ENCODE peak calls at places on chromosome 3, in seven cellular contexts. V is stomach, X is IMR-90, O is WERI-Rb-1, E is A549, I is neuronal stem cell, N is HCT116. W is an unnamed sample.
A peak's percentile ranks its signal among the peaks of the same experiment; 100 is the strongest.

GRCh38 chr3:107430214-107431047 is 53.2 kb downstream of the CCDC54 start:
- DNase-seq in N (no peak), O (no peak), I (peak; percentile 21), V (no peak), E (peak; percentile 25), X (peak; percentile 19), W (no peak)

GRCh38 chr3:108380128-108380795 is 83.9 kb downstream of the HHLA2 start:
- DNase-seq in V (no peak), I (no peak), E (no peak), O (no peak), N (no peak), X (no peak), W (no peak)

GRCh38 chr3:158770254-158771017 is 31.4 kb upstream of the MFSD1 start:
- DNase-seq in X (peak; percentile 93), I (no peak), E (peak; percentile 23), N (no peak), V (no peak), O (no peak), W (no peak)

GRCh38 chr3:166510382-166510781 is 673.2 kb upstream of the BCHE start:
- DNase-seq in X (no peak), O (peak; percentile 60), E (no peak), I (peak; percentile 9), V (no peak), N (no peak), W (no peak)

GRCh38 chr3:12507871-12508281 is 23.6 kb downstream of the TSEN2 start:
- DNase-seq in I (no peak), O (no peak), X (peak; percentile 73), E (no peak), N (no peak), V (no peak), W (no peak)

GRCh38 chr3:48919215-48920138 is 835 bp downstream of the ARIH2 start:
- DNase-seq in I (no peak), N (peak; percentile 48), V (peak; percentile 28), O (peak; percentile 23), E (peak; percentile 56), X (peak; percentile 50), W (no peak)

GRCh38 chr3:22713936-22714335 is 489.2 kb upstream of the UBE2E2 start:
- DNase-seq in N (no peak), X (peak; percentile 4), O (no peak), E (peak; percentile 64), V (no peak), I (no peak), W (no peak)

GRCh38 chr3:183698760-183699159 is 1.2 kb downstream of the YEATS2 start:
- DNase-seq in I (no peak), X (peak; percentile 33), N (no peak), O (no peak), E (no peak), V (no peak), W (no peak)

GRCh38 chr3:159451067-159451466 is 537.6 kb upstream of the IL12A start:
- DNase-seq in O (no peak), V (no peak), E (no peak), X (no peak), N (no peak), I (no peak), W (no peak)

GRCh38 chr3:196120291-196120951 is 38.5 kb upstream of the TFRC start:
- DNase-seq in V (no peak), O (no peak), I (no peak), X (no peak), N (no peak), E (no peak), W (no peak)

GRCh38 chr3:122678496-122678895 is 2.1 kb upstream of the PARP14 start:
- DNase-seq in O (no peak), V (no peak), E (no peak), X (no peak), I (no peak), N (no peak), W (no peak)
- H3K27ac ChIP-seq in O (no peak overlapping the region), V (no peak overlapping the region), E (no peak overlapping the region), X (no peak overlapping the region), I (no peak overlapping the region), N (no peak overlapping the region), W (peak overlapping the region; percentile 46)

DNA sequence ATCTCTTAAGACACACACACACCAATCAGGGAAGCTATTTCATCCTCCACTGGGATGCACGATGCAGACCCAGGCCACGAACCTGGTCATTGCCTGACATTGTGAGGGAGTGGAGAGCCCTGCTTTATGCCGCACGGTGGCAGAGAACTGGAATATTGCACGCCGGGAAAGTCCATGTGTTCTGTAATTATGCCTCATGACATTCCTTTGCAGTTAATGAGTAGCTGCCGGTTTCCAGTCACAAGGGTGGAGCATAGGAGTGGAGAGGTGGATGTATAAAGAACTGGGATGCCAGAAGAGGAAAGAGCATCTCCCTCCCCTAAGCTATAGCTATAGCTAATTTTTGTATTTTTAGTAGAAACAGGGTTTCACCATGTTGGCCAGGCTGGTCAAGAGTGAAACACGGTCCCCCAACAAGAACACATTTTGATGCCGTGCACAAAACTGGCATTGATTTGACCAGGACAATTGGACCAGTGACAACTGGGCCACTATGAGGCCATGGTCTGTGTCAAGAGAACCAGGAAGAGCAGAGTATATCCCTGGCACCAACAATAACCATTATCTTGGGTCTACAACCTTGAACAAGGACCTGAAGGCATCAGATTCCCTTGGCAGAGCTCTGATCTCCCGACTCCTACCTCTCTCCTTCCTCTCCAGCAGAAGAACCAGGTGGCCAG is 51.4 kb downstream of the SH3BP5 start:
- DNase-seq in N (no peak), V (no peak), E (no peak), O (no peak), X (no peak), I (no peak), W (no peak)
- H3K27ac ChIP-seq in N (no peak overlapping the region), V (no peak overlapping the region), E (no peak overlapping the region), O (no peak overlapping the region), X (no peak overlapping the region), I (no peak overlapping the region), W (no peak overlapping the region)

GRCh38 chr3:144127700-144128099 is 156.1 kb downstream of the DIPK2A start:
- DNase-seq in I (no peak), X (no peak), N (no peak), V (no peak), O (no peak), E (no peak), W (no peak)
- H3K27ac ChIP-seq in I (no peak overlapping the region), X (no peak overlapping the region), N (no peak overlapping the region), V (no peak overlapping the region), O (peak overlapping the region; percentile 71), E (no peak overlapping the region), W (no peak overlapping the region)

DNA sequence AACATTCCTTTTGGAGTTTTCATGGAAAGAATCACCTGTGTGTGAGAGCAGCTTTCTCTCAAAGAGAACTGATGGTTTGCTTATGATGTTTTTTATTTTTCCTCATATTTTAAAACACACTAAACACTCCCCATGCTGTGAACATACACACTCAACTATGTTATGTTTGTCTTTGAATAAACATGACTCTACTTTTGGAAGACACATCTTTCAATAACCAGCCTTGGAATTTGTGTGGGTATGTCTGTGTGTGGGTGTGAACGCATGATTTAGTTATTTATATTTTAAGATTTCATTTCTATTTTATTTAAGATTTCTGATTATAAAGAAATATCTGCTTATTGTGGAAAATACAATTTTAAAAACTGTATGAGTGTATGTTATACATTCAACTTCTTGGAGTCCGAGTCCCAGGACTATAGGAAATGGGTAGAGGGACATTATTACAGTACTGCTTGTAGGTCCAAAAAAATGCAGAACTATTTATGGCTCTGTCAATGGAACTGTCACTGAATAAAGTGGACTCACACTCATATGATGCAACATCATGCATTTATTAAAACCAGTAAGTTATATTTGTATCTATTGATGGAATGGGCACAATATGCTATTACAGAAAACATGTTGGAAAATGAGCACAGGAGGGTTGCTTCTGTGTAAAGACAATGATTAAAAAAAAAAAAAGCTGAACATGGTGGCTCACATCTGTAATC is 43.5 kb downstream of the PDZRN3 start:
- DNase-seq in I (no peak), X (peak; percentile 72), E (no peak), V (no peak), N (no peak), O (no peak), W (no peak)
- H3K27ac ChIP-seq in I (no peak overlapping the region), X (no peak overlapping the region), E (no peak overlapping the region), V (no peak overlapping the region), N (no peak overlapping the region), O (no peak overlapping the region), W (no peak overlapping the region)

DNA sequence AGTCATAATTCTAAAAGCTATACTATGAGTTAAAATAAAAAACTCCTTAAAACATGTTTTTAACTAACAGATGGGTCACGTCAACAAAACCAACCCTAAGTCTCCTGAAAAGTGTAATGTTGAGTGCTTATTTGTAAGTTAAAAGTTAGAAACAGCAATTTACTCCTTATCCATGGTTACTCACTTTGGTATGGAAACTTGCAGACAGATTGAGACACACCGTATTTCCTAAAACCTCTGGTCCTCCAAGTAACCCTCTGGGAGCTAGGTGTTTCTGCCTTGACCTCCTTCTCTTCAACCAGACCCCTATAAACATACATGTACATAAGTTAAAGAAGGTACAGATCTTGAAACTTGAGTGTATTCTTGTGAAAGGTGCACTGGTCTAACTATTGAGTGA is 3.1 kb downstream of the COL8A1 start:
- DNase-seq in X (no peak), V (no peak), I (no peak), N (no peak), O (no peak), E (no peak), W (no peak)
- H3K27ac ChIP-seq in X (no peak overlapping the region), V (no peak overlapping the region), I (no peak overlapping the region), N (no peak overlapping the region), O (no peak overlapping the region), E (no peak overlapping the region), W (no peak overlapping the region)

GRCh38 chr3:141431411-141432378 is 55.1 kb upstream of the RASA2 start:
- DNase-seq in E (no peak), V (no peak), N (no peak), O (no peak), X (no peak), I (no peak), W (no peak)
- H3K27ac ChIP-seq in E (peak overlapping the region; percentile 4), V (peak overlapping the region; percentile 46), N (no peak overlapping the region), O (peak overlapping the region; percentile 95), X (peak overlapping the region; percentile 45), I (no peak overlapping the region), W (peak overlapping the region; percentile 5)

GRCh38 chr3:188680189-188680588 is 491.6 kb upstream of the TPRG1 start:
- DNase-seq in O (no peak), V (no peak), N (no peak), X (peak; percentile 24), E (no peak), I (no peak), W (no peak)

GRCh38 chr3:188682316-188682715 is 489.5 kb upstream of the TPRG1 start:
- DNase-seq in N (no peak), V (no peak), I (no peak), X (no peak), O (no peak), E (no peak), W (no peak)

GRCh38 chr3:188685789-188686188 is 486.0 kb upstream of the TPRG1 start:
- DNase-seq in N (no peak), O (no peak), I (no peak), E (no peak), X (no peak), V (no peak), W (no peak)

GRCh38 chr3:188686319-188686718 is 485.5 kb upstream of the TPRG1 start:
- DNase-seq in I (no peak), V (no peak), O (no peak), E (no peak), N (no peak), X (no peak), W (no peak)

DNA sequence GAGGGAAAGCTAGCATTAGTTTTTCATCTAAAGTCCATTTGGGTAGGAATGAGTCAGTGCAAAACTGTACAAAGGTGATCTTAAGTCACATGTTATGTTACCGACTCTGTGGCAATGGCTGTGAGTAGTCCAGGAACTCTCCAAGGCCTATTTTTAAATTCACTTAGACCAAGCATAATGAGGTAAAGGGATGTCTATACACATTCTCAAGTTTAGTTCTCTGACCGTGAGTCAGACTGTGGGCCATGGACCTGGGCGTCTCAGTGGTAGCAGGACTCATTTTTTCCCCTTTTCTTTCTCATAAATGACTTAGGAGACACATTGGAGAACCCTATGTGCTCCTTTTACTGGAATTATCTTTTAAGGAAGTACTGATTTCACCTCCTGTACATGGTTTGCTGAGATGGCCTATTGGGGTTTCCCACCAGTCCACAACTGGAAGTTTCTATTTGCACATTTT is 488.7 kb upstream of the TPRG1 start:
- DNase-seq in V (no peak), E (no peak), O (no peak), I (no peak), N (no peak), X (peak; percentile 99), W (no peak)
- H3K27ac ChIP-seq in V (no peak overlapping the region), E (peak overlapping the region; percentile 1), O (no peak overlapping the region), I (no peak overlapping the region), N (no peak overlapping the region), X (no peak overlapping the region), W (peak overlapping the region; percentile 95)